ENCODE peak calls at places on chromosomes 13 and 19, in nine cellular contexts. C is A549, R is thyroid gland, K is endothelial cell of umbilical vein, B is adrenal gland, U is gastrocnemius medialis, M is suprapubic skin, I is HCT116, H is uterus. Y is an unnamed sample.

GRCh38 chr13:112174476-112175110 is 107.6 kb downstream of the SOX1 start:
- DNase-seq in B (no peak), C (no peak), M (no peak), I (no peak), U (no peak), K (no peak), R (no peak), H (no peak), Y (no peak)

GRCh38 chr13:29819157-29819556 is 31.3 kb downstream of the UBL3 start:
- DNase-seq in R (no peak), I (no peak), M (no peak), H (no peak), B (no peak), C (no peak), K (no peak), U (no peak), Y (no peak)

GRCh38 chr19:35975608-35976214 is 19.3 kb upstream of the SDHAF1 start:
- DNase-seq in I (no peak), U (no peak), R (peak; percentile 10), B (no peak), K (peak; percentile 13), C (no peak), M (no peak), H (no peak), Y (no peak)

GRCh38 chr13:33080962-33081655 is 64.9 kb downstream of the KL start:
- DNase-seq in U (no peak), B (no peak), C (peak; percentile 4), H (no peak), R (no peak), M (no peak), K (peak; percentile 45), I (no peak), Y (no peak)

GRCh38 chr19:14505488-14506239 is 9.7 kb upstream of the GIPC1 start:
- DNase-seq in R (peak; percentile 61), U (no peak), H (no peak), C (peak; percentile 95), I (peak; percentile 82), K (peak; percentile 28), M (peak; percentile 78), B (peak; percentile 55), Y (peak; percentile 54)

GRCh38 chr19:18428173-18428836 is 9.1 kb downstream of the SSBP4 start:
- DNase-seq in I (no peak), C (no peak), M (no peak), R (no peak), H (no peak), B (peak; percentile 7), U (no peak), K (no peak), Y (no peak)

GRCh38 chr13:51950722-51951121 is 60.5 kb downstream of the ATP7B start:
- DNase-seq in R (no peak), M (no peak), I (no peak), C (no peak), K (peak; percentile 33), B (no peak), U (no peak), H (no peak), Y (no peak)

GRCh38 chr19:1105873-1106840 is 2.4 kb downstream of the GPX4 start:
- DNase-seq in U (no peak), H (no peak), I (no peak), R (no peak), M (no peak), K (no peak), C (no peak), B (no peak), Y (no peak)

GRCh38 chr13:21663197-21663596 is 7.7 kb upstream of the FGF9 start:
- DNase-seq in H (no peak), M (no peak), R (no peak), U (no peak), I (no peak), C (no peak), K (no peak), B (no peak), Y (no peak)

GRCh38 chr19:19562665-19563347 is 24.7 kb downstream of the CILP2 start:
- DNase-seq in B (no peak), R (no peak), C (no peak), H (no peak), U (no peak), I (no peak), M (no peak), K (no peak), Y (no peak)

GRCh38 chr13:32910530-32910929 is 105.7 kb upstream of the KL start:
- DNase-seq in M (no peak), U (no peak), K (no peak), R (no peak), B (no peak), H (no peak), C (no peak), I (no peak), Y (no peak)

GRCh38 chr13:32125746-32126145 is 94.2 kb downstream of the FRY start:
- DNase-seq in U (no peak), I (no peak), H (no peak), R (no peak), M (no peak), B (no peak), C (no peak), K (no peak), Y (no peak)

GRCh38 chr19:47227347-47228167 is 3.4 kb downstream of the BBC3 start:
- DNase-seq in R (peak; percentile 87), I (peak; percentile 87), B (peak; percentile 94), H (peak; percentile 89), M (peak; percentile 97), C (peak; percentile 99), K (peak; percentile 89), U (peak; percentile 94), Y (peak; percentile 88)

GRCh38 chr13:43874512-43875092 is 4.9 kb downstream of the CCDC122 start:
- DNase-seq in K (peak; percentile 34), U (no peak), H (no peak), I (no peak), C (no peak), R (no peak), M (no peak), B (no peak), Y (no peak)

GRCh38 chr13:22240716-22241115 is 569.8 kb downstream of the FGF9 start:
- DNase-seq in M (no peak), U (no peak), H (no peak), C (no peak), B (no peak), R (no peak), I (no peak), K (no peak), Y (no peak)

GRCh38 chr13:100423375-100423774 is 165.2 kb downstream of the GGACT start:
- DNase-seq in H (no peak), K (no peak), C (no peak), B (no peak), I (no peak), M (no peak), R (no peak), U (no peak), Y (no peak)

GRCh38 chr13:34863360-34864135 is 78.5 kb upstream of the NBEA start:
- DNase-seq in M (no peak), U (no peak), K (peak; percentile 27), I (peak; percentile 68), R (no peak), C (peak; percentile 75), B (peak; percentile 8), H (no peak), Y (no peak)

GRCh38 chr13:32246468-32246867 is 68.7 kb downstream of the ZAR1L start:
- DNase-seq in R (peak; percentile 59), B (peak; percentile 59), U (peak; percentile 35), I (peak; percentile 66), C (peak; percentile 69), M (no peak), H (peak; percentile 35), K (peak; percentile 82), Y (peak; percentile 65)

GRCh38 chr19:17419491-17420266 is at the start of gene MVB12A:
- DNase-seq in R (peak; percentile 99), H (peak; percentile 98), U (peak; percentile 97), M (peak; percentile 98), B (peak; percentile 99), K (peak; percentile 99), I (peak; percentile 98), C (peak; percentile 99), Y (peak; percentile 97)
- TF ChIP-seq POLR2A in R (no peak), H (peak; percentile 47), U (peak; percentile 45), M (no peak), B (no peak), K (peak; percentile 60), I (peak; percentile 75), C (peak; percentile 25), Y (peak; percentile 40)

GRCh38 chr13:45512148-45512498 is 47.4 kb downstream of the COG3 start:
- DNase-seq in M (no peak), U (no peak), I (no peak), R (no peak), H (no peak), B (no peak), C (no peak), K (peak; percentile 21), Y (no peak)
- H3K27ac ChIP-seq in M (no peak overlapping the region), U (no peak overlapping the region), I (no peak overlapping the region), R (no peak overlapping the region), H (no peak overlapping the region), B (no peak overlapping the region), C (no peak overlapping the region), K (peak overlapping the region; percentile 46), Y (no peak overlapping the region)

GRCh38 chr13:41054212-41054877 is 7.0 kb upstream of the WBP4 start:
- DNase-seq in U (no peak), B (peak; percentile 58), C (peak; percentile 61), R (no peak), K (peak; percentile 60), M (no peak), I (no peak), H (no peak), Y (no peak)
- H3K4me1 ChIP-seq in U (peaks cover 98% of the 10 kb centered on the region), B (peaks cover 88% of the 10 kb centered on the region), C (peaks cover 55% of the 10 kb centered on the region), R (peaks cover 45% of the 10 kb centered on the region), K (peaks cover 27% of the 10 kb centered on the region), M (peaks cover 75% of the 10 kb centered on the region), I (peaks cover 53% of the 10 kb centered on the region), H (no peaks in the 10 kb centered on the region), Y (peaks cover 92% of the 10 kb centered on the region)

GRCh38 chr13:98921786-98922185 is 56.1 kb downstream of the DOCK9 start:
- DNase-seq in U (no peak), M (no peak), C (no peak), B (no peak), K (no peak), R (no peak), I (no peak), H (no peak), Y (no peak)

GRCh38 chr13:98922306-98922705 is 55.6 kb downstream of the DOCK9 start:
- DNase-seq in B (no peak), H (no peak), I (no peak), R (no peak), K (peak; percentile 59), U (no peak), M (no peak), C (no peak), Y (no peak)

GRCh38 chr13:98921015-98921414 is 56.8 kb downstream of the DOCK9 start:
- DNase-seq in K (no peak), B (no peak), M (no peak), R (no peak), U (no peak), H (no peak), I (no peak), C (no peak), Y (no peak)

GRCh38 chr13:98918771-98919170 is 59.1 kb downstream of the DOCK9 start:
- DNase-seq in I (no peak), R (no peak), K (no peak), U (no peak), B (no peak), M (no peak), H (no peak), C (no peak), Y (no peak)

GRCh38 chr13:98919566-98919965 is 58.3 kb downstream of the DOCK9 start:
- DNase-seq in M (no peak), U (no peak), R (no peak), C (no peak), I (no peak), B (no peak), H (no peak), K (no peak), Y (no peak)
- TF ChIP-seq POLR2A in M (no peak), U (no peak), R (no peak), C (no peak), I (no peak), B (no peak), H (no peak), K (no peak), Y (no peak)